ENCODE peak calls at places on chromosomes 2 and 18, in five cellular contexts. Q is pancreas, F is dorsolateral prefrontal cortex, I is HFF-Myc, D is body of pancreas. W is an unnamed sample.

GRCh38 chr2:233129351-233129978 is 69.3 kb downstream of the INPP5D start:
- DNase-seq in I (no peak), Q (no peak), F (no peak), D (no peak), W (no peak)

GRCh38 chr2:62884514-62884913 is 166.1 kb upstream of the OTX1 start:
- DNase-seq in I (no peak), Q (no peak), D (no peak), F (no peak), W (no peak)

GRCh38 chr2:39836638-39837037 is 57.6 kb upstream of the THUMPD2 start:
- DNase-seq in D (no peak), Q (no peak), F (no peak), I (no peak), W (no peak)

GRCh38 chr2:113973856-113974255 is 84.0 kb downstream of the ACTR3 start:
- DNase-seq in F (no peak), D (no peak), I (no peak), Q (no peak), W (no peak)

GRCh38 chr2:162574615-162575452 is 230.9 kb downstream of the GCA start:
- DNase-seq in F (no peak), Q (peak), I (no peak), D (peak), W (peak)

GRCh38 chr2:123091471-123091870 is 933.6 kb upstream of the CNTNAP5 start:
- DNase-seq in Q (no peak), F (no peak), D (no peak), I (no peak), W (no peak)

GRCh38 chr18:75143851-75144250 is 65.1 kb downstream of the PTGR3 start:
- DNase-seq in F (no peak), D (no peak), I (no peak), Q (no peak), W (no peak)

GRCh38 chr2:238158807-238159539 is at the start of gene ERFE:
- DNase-seq in F (no peak), Q (peak), D (peak), I (no peak), W (no peak)

GRCh38 chr18:51425475-51425874 is 228.0 kb upstream of the MEX3C start:
- DNase-seq in Q (no peak), D (no peak), F (no peak), I (no peak), W (no peak)

GRCh38 chr18:49335677-49336076 is 124.8 kb downstream of the DYM start:
- DNase-seq in I (no peak), Q (no peak), D (no peak), F (no peak), W (no peak)

GRCh38 chr2:96342085-96342484 is 6.5 kb downstream of the NCAPH start:
- DNase-seq in F (no peak), D (no peak), Q (no peak), I (peak), W (peak)

GRCh38 chr18:54140641-54141040 is 83.8 kb downstream of the MBD2 start:
- DNase-seq in F (no peak), Q (no peak), D (no peak), I (no peak), W (no peak)

GRCh38 chr2:42799881-42800280 is 7.5 kb upstream of the HAAO start:
- DNase-seq in I (no peak), D (no peak), F (no peak), Q (no peak), W (no peak)

GRCh38 chr18:36468161-36468560 is 170.6 kb downstream of the FHOD3 start:
- DNase-seq in Q (peak), D (peak), I (no peak), F (no peak), W (no peak)

GRCh38 chr2:175605989-175606841 is 395.9 kb downstream of the LNPK start:
- DNase-seq in D (no peak), I (peak), F (no peak), Q (no peak), W (peak)

GRCh38 chr2:118417417-118418125 is 329.3 kb downstream of the INSIG2 start:
- DNase-seq in D (no peak), I (no peak), F (no peak), Q (no peak), W (no peak)

GRCh38 chr18:23134780-23135678 is at the start of gene CABLES1:
- DNase-seq in D (peak), Q (peak), F (peak), I (no peak), W (peak)

GRCh38 chr2:26088038-26088643 is 54.3 kb downstream of the RAB10 start:
- DNase-seq in F (peak), D (peak), Q (no peak), I (no peak), W (peak)

GRCh38 chr2:101473911-101474751 is 781 bp downstream of the RFX8 start:
- DNase-seq in Q (peak), I (no peak), D (peak), F (peak), W (no peak)

GRCh38 chr18:62807406-62807805 is 92.1 kb downstream of the PHLPP1 start:
- DNase-seq in Q (no peak), D (no peak), F (no peak), I (no peak), W (no peak)

GRCh38 chr2:74584088-74584645 is 29.6 kb downstream of the DOK1 start:
- DNase-seq in Q (no peak), D (no peak), I (no peak), F (no peak), W (no peak)

GRCh38 chr2:105862843-105863242 is 118.1 kb downstream of the NCK2 start:
- DNase-seq in F (no peak), I (no peak), Q (no peak), D (no peak), W (no peak)

GRCh38 chr2:236627846-236628245 is 58.2 kb downstream of the ACKR3 start:
- DNase-seq in Q (no peak), D (no peak), F (no peak), I (no peak), W (no peak)

GRCh38 chr2:72883356-72883962 is 3.7 kb upstream of the SPR start:
- DNase-seq in I (no peak), Q (no peak), F (no peak), D (peak), W (no peak)

GRCh38 chr18:13269599-13270011 is 51.0 kb downstream of the LDLRAD4 start:
- DNase-seq in F (peak), Q (no peak), I (no peak), D (no peak), W (no peak)

GRCh38 chr18:21463718-21464117 is 136.8 kb downstream of the ESCO1 start:
- DNase-seq in I (no peak), F (no peak), D (no peak), Q (no peak), W (no peak)

GRCh38 chr2:120899799-120900198 is 164.1 kb downstream of the GLI2 start:
- DNase-seq in I (no peak), F (no peak), Q (no peak), D (no peak), W (no peak)

GRCh38 chr2:151534001-151534400 is 124.3 kb downstream of the RIF1 start:
- DNase-seq in D (no peak), Q (no peak), I (no peak), F (no peak), W (no peak)

GRCh38 chr2:26316041-26316440 is 29.9 kb upstream of the SELENOI start:
- DNase-seq in F (no peak), Q (no peak), D (no peak), I (no peak), W (peak)

GRCh38 chr2:219104107-219105050 is 43.7 kb upstream of the IHH start:
- DNase-seq in Q (no peak), I (no peak), F (no peak), D (no peak), W (no peak)

W was measured in small intestine.